ENCODE peak calls at places on chromosome 3, in nine cellular contexts. R, I, O, A, B, C, U, W and K are unnamed samples.

GRCh38 chr3:111307676-111308075 is 234.3 kb upstream of the CD96 start:
- DNase-seq in R (no peak), O (no peak), B (no peak), C (no peak), W (no peak), U (no peak), A (no peak), I (no peak), K (no peak)

GRCh38 chr3:194711913-194712312 is 26.2 kb downstream of the FAM43A start:
- DNase-seq in U (peak; percentile 99), R (peak; percentile 89), A (peak; percentile 96), B (peak; percentile 59), C (peak; percentile 93), I (peak; percentile 92), W (no peak), O (peak; percentile 99), K (peak; percentile 99)

GRCh38 chr3:128348805-128349531 is 117.7 kb downstream of the DNAJB8 start:
- DNase-seq in C (no peak), B (no peak), W (no peak), R (no peak), I (no peak), A (peak; percentile 47), U (peak; percentile 5), O (peak; percentile 11), K (peak; percentile 37)

GRCh38 chr3:100268986-100269385 is 8.2 kb downstream of the TBC1D23 start:
- DNase-seq in A (peak; percentile 28), B (no peak), I (no peak), O (peak; percentile 29), U (no peak), R (no peak), C (peak; percentile 35), W (no peak), K (no peak)

GRCh38 chr3:130759692-130760338 is 13.2 kb upstream of the PIK3R4 start:
- DNase-seq in C (peak; percentile 33), R (peak; percentile 16), B (peak; percentile 78), U (peak; percentile 52), I (peak; percentile 22), W (no peak), A (peak; percentile 81), O (peak; percentile 75), K (peak; percentile 79)

GRCh38 chr3:17581421-17582080 is 160.9 kb downstream of the TBC1D5 start:
- DNase-seq in I (peak; percentile 2), R (no peak), A (no peak), O (peak; percentile 65), C (no peak), B (no peak), U (no peak), W (no peak), K (no peak)

GRCh38 chr3:195258449-195259145 is 12.4 kb downstream of the XXYLT1 start:
- DNase-seq in O (peak; percentile 18), R (no peak), W (peak; percentile 57), A (no peak), C (no peak), U (no peak), B (no peak), I (no peak), K (no peak)

GRCh38 chr3:58188921-58189451 is 21.8 kb downstream of the DNASE1L3 start:
- DNase-seq in W (no peak), R (no peak), O (no peak), A (no peak), C (no peak), B (no peak), I (no peak), U (no peak), K (no peak)

GRCh38 chr3:97821413-97821809 is 400 bp upstream of the CRYBG3 start:
- DNase-seq in U (peak; percentile 75), B (peak; percentile 66), I (peak; percentile 41), R (no peak), W (peak; percentile 82), C (peak; percentile 66), A (no peak), O (no peak), K (peak; percentile 57)

GRCh38 chr3:165196577-165197561 is 685 bp upstream of the SLITRK3 start:
- DNase-seq in C (peak; percentile 6), W (peak; percentile 56), R (no peak), B (peak; percentile 31), I (no peak), A (no peak), O (peak; percentile 8), U (no peak), K (no peak)

GRCh38 chr3:186909078-186909853 is 21.1 kb upstream of the ST6GAL1 start:
- DNase-seq in U (no peak), I (no peak), W (no peak), R (no peak), C (no peak), O (no peak), A (no peak), B (no peak), K (no peak)

GRCh38 chr3:145450018-145450682 is 710.8 kb downstream of the PLOD2 start:
- DNase-seq in W (no peak), B (no peak), U (no peak), A (no peak), I (no peak), R (no peak), O (no peak), C (no peak), K (no peak)

GRCh38 chr3:35565048-35565447 is 74.3 kb upstream of the ARPP21 start:
- DNase-seq in I (no peak), C (no peak), A (no peak), O (no peak), R (no peak), B (no peak), U (no peak), W (no peak), K (no peak)

GRCh38 chr3:190368871-190369270 is 19.1 kb upstream of the CLDN16 start:
- DNase-seq in R (no peak), O (no peak), W (no peak), C (no peak), B (no peak), U (peak; percentile 49), I (no peak), A (no peak), K (no peak)

GRCh38 chr3:170529346-170529745 is 56.5 kb downstream of the SLC7A14 start:
- DNase-seq in A (no peak), O (no peak), R (no peak), B (no peak), I (no peak), U (no peak), W (no peak), C (no peak), K (no peak)

GRCh38 chr3:45631486-45631885 is 36.9 kb downstream of the LIMD1 start:
- DNase-seq in R (no peak), U (no peak), A (no peak), B (no peak), W (no peak), I (no peak), C (no peak), O (no peak), K (no peak)

GRCh38 chr3:45632956-45633355 is 38.4 kb downstream of the LIMD1 start:
- DNase-seq in A (no peak), C (no peak), R (no peak), B (no peak), I (no peak), U (no peak), W (no peak), O (no peak), K (no peak)

GRCh38 chr3:45626096-45626887 is 31.7 kb downstream of the LIMD1 start:
- DNase-seq in I (no peak), O (peak; percentile 63), B (no peak), C (no peak), A (no peak), R (no peak), U (no peak), W (no peak), K (no peak)

GRCh38 chr3:45628746-45629145 is 34.2 kb downstream of the LIMD1 start:
- DNase-seq in O (no peak), U (no peak), R (no peak), I (no peak), B (peak; percentile 50), A (peak; percentile 76), C (no peak), W (no peak), K (peak; percentile 59)

GRCh38 chr3:45630325-45630724 is 35.8 kb downstream of the LIMD1 start:
- DNase-seq in C (no peak), W (no peak), I (no peak), A (no peak), B (no peak), R (no peak), O (no peak), U (no peak), K (no peak)
- TF ChIP-seq CTCF in C (no peak), W (no peak), I (no peak), A (no peak), B (no peak), R (no peak), O (no peak), U (no peak), K (no peak)

GRCh38 chr3:160224256-160224655 is 966 bp upstream of the C3orf80 start:
- DNase-seq in A (no peak), B (no peak), I (no peak), C (no peak), R (no peak), W (no peak), O (no peak), U (no peak), K (no peak)
- H3K4me3 ChIP-seq in A (peak overlapping the region; percentile 72), B (no peak overlapping the region), I (no peak overlapping the region), C (no peak overlapping the region), R (no peak overlapping the region), W (no peak overlapping the region), O (no peak overlapping the region), U (no peak overlapping the region), K (no peak overlapping the region)

GRCh38 chr3:10779293-10779805 is 36.7 kb upstream of the SLC6A11 start:
- DNase-seq in A (no peak), I (no peak), O (no peak), W (no peak), C (no peak), R (no peak), U (no peak), B (no peak), K (no peak)

GRCh38 chr3:10778492-10779292 is 37.3 kb upstream of the SLC6A11 start:
- DNase-seq in B (no peak), R (no peak), U (no peak), O (no peak), I (no peak), A (no peak), W (no peak), C (no peak), K (no peak)

GRCh38 chr3:10775259-10775658 is 40.8 kb upstream of the SLC6A11 start:
- DNase-seq in I (no peak), O (no peak), W (no peak), A (no peak), U (no peak), C (no peak), R (no peak), B (no peak), K (no peak)

GRCh38 chr3:10775828-10776227 is 40.2 kb upstream of the SLC6A11 start:
- DNase-seq in R (no peak), C (no peak), U (no peak), O (no peak), B (no peak), A (no peak), W (no peak), I (no peak), K (no peak)

GRCh38 chr3:10777627-10778026 is 38.4 kb upstream of the SLC6A11 start:
- DNase-seq in I (no peak), C (no peak), U (no peak), B (no peak), A (no peak), W (no peak), R (no peak), O (no peak), K (no peak)
- TF ChIP-seq CTCF in I (no peak), C (no peak), U (no peak), B (no peak), A (no peak), W (no peak), R (no peak), O (no peak), K (no peak)

GRCh38 chr3:158456114-158456513 is 114.9 kb upstream of the MLF1 start:
- DNase-seq in I (no peak), O (no peak), R (no peak), A (no peak), B (no peak), C (peak; percentile 4), U (no peak), W (no peak), K (no peak)
- H3K4me3 ChIP-seq in I (no peak overlapping the region), O (no peak overlapping the region), R (no peak overlapping the region), A (no peak overlapping the region), B (no peak overlapping the region), C (no peak overlapping the region), U (no peak overlapping the region), W (no peak overlapping the region), K (no peak overlapping the region)